ENCODE peak calls at places on chromosome 17, in eight cellular contexts. L is nephron progenitor cell, F is HTR-8/SVneo, N is NT2/D1, E is NCI-H1694 treated with DMSO at 0.1 percent for 48 hours, Y is transverse colon, P is NCI-H2081, K is NCI-H1048. S is an unnamed sample.

GRCh38 chr17:31511176-31511540 is 119.7 kb downstream of the RAB11FIP4 start:
- DNase-seq in E (no peak), P (peak; percentile 46), K (no peak), N (no peak), Y (peak; percentile 57), L (no peak), F (no peak), S (no peak)

GRCh38 chr17:40951011-40951622 is 13.7 kb upstream of the KRT23 start:
- DNase-seq in L (no peak), E (no peak), K (no peak), N (no peak), Y (no peak), F (no peak), P (no peak), S (no peak)

GRCh38 chr17:71071837-71072236 is 902.5 kb downstream of the KCNJ2 start:
- DNase-seq in K (no peak), F (peak; percentile 69), Y (no peak), L (no peak), N (no peak), P (no peak), E (no peak), S (peak; percentile 98)

GRCh38 chr17:77211681-77212080 is 70.9 kb downstream of the SEC14L1 start:
- DNase-seq in Y (no peak), E (no peak), K (no peak), P (no peak), L (no peak), N (no peak), F (no peak), S (no peak)

GRCh38 chr17:80453126-80453979 is 23.1 kb downstream of the NPTX1 start:
- DNase-seq in F (no peak), E (peak; percentile 30), P (no peak), L (no peak), Y (no peak), K (no peak), N (no peak), S (no peak)

GRCh38 chr17:57987582-57988300 is at the start of gene VEZF1:
- DNase-seq in N (no peak), L (peak; percentile 87), Y (peak; percentile 80), K (peak; percentile 38), F (peak; percentile 70), E (peak; percentile 38), P (peak; percentile 92), S (no peak)

GRCh38 chr17:7916383-7916677 is 241 bp upstream of the RNF227 start:
- DNase-seq in E (no peak), L (no peak), F (no peak), N (no peak), P (no peak), K (no peak), Y (no peak), S (no peak)

GRCh38 chr17:37485938-37486570 is 3.6 kb upstream of the DUSP14 start:
- DNase-seq in L (no peak), Y (no peak), K (no peak), E (peak; percentile 22), N (no peak), F (no peak), P (no peak), S (no peak)

GRCh38 chr17:32546031-32546444 is 59.2 kb downstream of the CDK5R1 start:
- DNase-seq in N (peak; percentile 82), K (no peak), E (peak; percentile 84), Y (no peak), L (peak; percentile 14), F (no peak), P (peak; percentile 3), S (no peak)

GRCh38 chr17:35973333-35974260 is 7.7 kb downstream of the CCL16 start:
- DNase-seq in P (no peak), F (no peak), L (no peak), Y (no peak), K (no peak), N (no peak), E (no peak), S (no peak)

S was measured in skeletal muscle cell.